ENCODE peak calls at places on chromosomes 11 and 22, in six cellular contexts. One of them, this sample, is unnamed.

GRCh38 chr11:20105427-20105826 is 54.8 kb downstream of the DBX1 start:
- DNase-seq in AG10803: no peak
- DNase-seq in AG04449: no peak
- DNase-seq in heart left ventricle: no peak
- DNase-seq in esophagus muscularis mucosa: no peak
- DNase-seq in kidney: no peak
- DNase-seq in this sample: no peak

GRCh38 chr22:17832665-17833064 is 58.4 kb upstream of the BID start:
- DNase-seq in kidney: no peak
- DNase-seq in esophagus muscularis mucosa: no peak
- DNase-seq in AG04449: no peak
- DNase-seq in AG10803: no peak
- DNase-seq in heart left ventricle: no peak
- DNase-seq in this sample: no peak

GRCh38 chr22:43867839-43868652 is 5.7 kb upstream of the SULT4A1 start:
- DNase-seq in esophagus muscularis mucosa: no peak
- DNase-seq in AG10803: peak; percentile 50
- DNase-seq in kidney: peak; percentile 83
- DNase-seq in heart left ventricle: peak; percentile 50
- DNase-seq in AG04449: no peak
- DNase-seq in this sample: peak; percentile 70

GRCh38 chr11:120079750-120080610 is 57.9 kb downstream of the TRIM29 start:
- DNase-seq in heart left ventricle: no peak
- DNase-seq in AG04449: no peak
- DNase-seq in kidney: no peak
- DNase-seq in AG10803: no peak
- DNase-seq in esophagus muscularis mucosa: no peak
- DNase-seq in this sample: no peak

GRCh38 chr11:128530119-128531091 is 57.0 kb downstream of the ETS1 start:
- DNase-seq in esophagus muscularis mucosa: peak; percentile 91
- DNase-seq in kidney: no peak
- DNase-seq in AG10803: peak; percentile 97
- DNase-seq in AG04449: peak; percentile 84
- DNase-seq in heart left ventricle: no peak
- DNase-seq in this sample: peak; percentile 92

GRCh38 chr11:74204692-74205091 is 33.6 kb downstream of the PPME1 start:
- DNase-seq in kidney: no peak
- DNase-seq in heart left ventricle: no peak
- DNase-seq in AG10803: no peak
- DNase-seq in esophagus muscularis mucosa: no peak
- DNase-seq in AG04449: no peak
- DNase-seq in this sample: peak; percentile 57

GRCh38 chr11:70060611-70061293 is 17.4 kb upstream of the ANO1 start:
- DNase-seq in AG04449: no peak
- DNase-seq in esophagus muscularis mucosa: peak; percentile 77
- DNase-seq in kidney: no peak
- DNase-seq in AG10803: no peak
- DNase-seq in heart left ventricle: no peak
- DNase-seq in this sample: no peak

GRCh38 chr11:113674397-113674685 is 31.8 kb downstream of the TMPRSS5 start:
- DNase-seq in esophagus muscularis mucosa: no peak
- DNase-seq in AG10803: no peak
- DNase-seq in AG04449: no peak
- DNase-seq in heart left ventricle: no peak
- DNase-seq in kidney: no peak
- DNase-seq in this sample: no peak

GRCh38 chr11:69278091-69278867 is 15.7 kb upstream of the MYEOV start:
- DNase-seq in esophagus muscularis mucosa: no peak
- DNase-seq in heart left ventricle: no peak
- DNase-seq in AG10803: no peak
- DNase-seq in kidney: peak; percentile 90
- DNase-seq in AG04449: no peak
- DNase-seq in this sample: no peak

GRCh38 chr22:42856179-42856864 is 751 bp downstream of the ARFGAP3 start:
- DNase-seq in kidney: peak; percentile 90
- DNase-seq in esophagus muscularis mucosa: no peak
- DNase-seq in AG10803: peak; percentile 37
- DNase-seq in AG04449: no peak
- DNase-seq in heart left ventricle: peak; percentile 71
- DNase-seq in this sample: peak; percentile 62

GRCh38 chr22:46274381-46274780 is 6.6 kb downstream of the TTC38 start:
- DNase-seq in esophagus muscularis mucosa: no peak
- DNase-seq in heart left ventricle: no peak
- DNase-seq in AG10803: no peak
- DNase-seq in AG04449: no peak
- DNase-seq in kidney: no peak
- DNase-seq in this sample: no peak

GRCh38 chr11:119179983-119180382 is 5.3 kb upstream of the NHERF4 start:
- DNase-seq in AG04449: no peak
- DNase-seq in AG10803: no peak
- DNase-seq in heart left ventricle: no peak
- DNase-seq in kidney: no peak
- DNase-seq in esophagus muscularis mucosa: no peak
- DNase-seq in this sample: no peak

GRCh38 chr11:123478352-123478986 is 48.4 kb downstream of the GRAMD1B start:
- DNase-seq in AG10803: peak; percentile 83
- DNase-seq in AG04449: peak; percentile 41
- DNase-seq in heart left ventricle: peak; percentile 41
- DNase-seq in kidney: no peak
- DNase-seq in esophagus muscularis mucosa: no peak
- DNase-seq in this sample: peak; percentile 80

GRCh38 chr22:20399866-20400605 is 6.1 kb downstream of the ZNF74 start:
- DNase-seq in kidney: no peak
- DNase-seq in esophagus muscularis mucosa: no peak
- DNase-seq in AG10803: no peak
- DNase-seq in heart left ventricle: no peak
- DNase-seq in AG04449: no peak
- DNase-seq in this sample: no peak

GRCh38 chr11:118003021-118003423 is 16.8 kb downstream of the IL10RA start:
- DNase-seq in kidney: no peak
- DNase-seq in AG10803: no peak
- DNase-seq in AG04449: no peak
- DNase-seq in esophagus muscularis mucosa: no peak
- DNase-seq in heart left ventricle: no peak
- DNase-seq in this sample: no peak

GRCh38 chr11:45333506-45333971 is 47.4 kb upstream of the SYT13 start:
- DNase-seq in esophagus muscularis mucosa: peak; percentile 87
- DNase-seq in kidney: no peak
- DNase-seq in AG10803: peak; percentile 45
- DNase-seq in heart left ventricle: peak; percentile 36
- DNase-seq in AG04449: no peak
- DNase-seq in this sample: peak; percentile 76

GRCh38 chr22:39254789-39255298 is 10.1 kb upstream of the PDGFB start:
- DNase-seq in kidney: no peak
- DNase-seq in heart left ventricle: peak; percentile 71
- DNase-seq in esophagus muscularis mucosa: no peak
- DNase-seq in AG10803: peak; percentile 51
- DNase-seq in AG04449: peak; percentile 21
- DNase-seq in this sample: peak; percentile 45

GRCh38 chr11:111977141-111978027 is 40.2 kb downstream of the DIXDC1 start:
- DNase-seq in esophagus muscularis mucosa: no peak
- DNase-seq in heart left ventricle: peak; percentile 77
- DNase-seq in AG04449: no peak
- DNase-seq in AG10803: peak; percentile 34
- DNase-seq in kidney: peak; percentile 91
- DNase-seq in this sample: no peak

GRCh38 chr11:78514922-78515502 is 59.7 kb downstream of the NARS2 start:
- DNase-seq in kidney: no peak
- DNase-seq in heart left ventricle: no peak
- DNase-seq in esophagus muscularis mucosa: no peak
- DNase-seq in AG10803: no peak
- DNase-seq in AG04449: no peak
- DNase-seq in this sample: no peak

GRCh38 chr22:32281092-32281491 is 25.9 kb upstream of the SLC5A4 start:
- DNase-seq in kidney: no peak
- DNase-seq in esophagus muscularis mucosa: no peak
- DNase-seq in heart left ventricle: no peak
- DNase-seq in AG04449: no peak
- DNase-seq in AG10803: peak; percentile 15
- DNase-seq in this sample: no peak

GRCh38 chr11:128936546-128937275 is 6.0 kb downstream of the TP53AIP1 start:
- DNase-seq in heart left ventricle: no peak
- DNase-seq in AG04449: no peak
- DNase-seq in AG10803: no peak
- DNase-seq in esophagus muscularis mucosa: no peak
- DNase-seq in kidney: no peak
- DNase-seq in this sample: no peak

GRCh38 chr11:1515082-1516060 is 28.8 kb upstream of the MOB2 start:
- DNase-seq in esophagus muscularis mucosa: no peak
- DNase-seq in AG10803: peak; percentile 43
- DNase-seq in kidney: peak; percentile 91
- DNase-seq in AG04449: no peak
- DNase-seq in heart left ventricle: peak; percentile 80
- DNase-seq in this sample: peak; percentile 54

GRCh38 chr11:78957481-78958245 is 383.0 kb upstream of the NARS2 start:
- DNase-seq in esophagus muscularis mucosa: no peak
- DNase-seq in heart left ventricle: no peak
- DNase-seq in AG10803: no peak
- DNase-seq in AG04449: no peak
- DNase-seq in kidney: no peak
- DNase-seq in this sample: peak; percentile 79

GRCh38 chr11:3164540-3165151 is 464 bp downstream of the OSBPL5 start:
- DNase-seq in esophagus muscularis mucosa: no peak
- DNase-seq in AG04449: no peak
- DNase-seq in AG10803: no peak
- DNase-seq in heart left ventricle: peak; percentile 26
- DNase-seq in kidney: peak; percentile 74
- DNase-seq in this sample: no peak

GRCh38 chr11:3162410-3163240 is 2.5 kb downstream of the OSBPL5 start:
- DNase-seq in AG10803: no peak
- DNase-seq in AG04449: no peak
- DNase-seq in esophagus muscularis mucosa: no peak
- DNase-seq in kidney: peak; percentile 62
- DNase-seq in heart left ventricle: peak; percentile 16
- DNase-seq in this sample: no peak

GRCh38 chr11:3164138-3164539 is 971 bp downstream of the OSBPL5 start:
- DNase-seq in heart left ventricle: peak; percentile 33
- DNase-seq in AG04449: no peak
- DNase-seq in esophagus muscularis mucosa: no peak
- DNase-seq in kidney: peak; percentile 75
- DNase-seq in AG10803: no peak
- DNase-seq in this sample: peak; percentile 35

GRCh38 chr11:3161720-3162409 is 3.2 kb downstream of the OSBPL5 start:
- DNase-seq in AG10803: no peak
- DNase-seq in esophagus muscularis mucosa: no peak
- DNase-seq in heart left ventricle: no peak
- DNase-seq in kidney: peak; percentile 49
- DNase-seq in AG04449: no peak
- DNase-seq in this sample: no peak

GRCh38 chr11:3163241-3163981 is 1.7 kb downstream of the OSBPL5 start:
- DNase-seq in heart left ventricle: peak; percentile 17
- DNase-seq in kidney: peak; percentile 65
- DNase-seq in AG04449: no peak
- DNase-seq in AG10803: no peak
- DNase-seq in esophagus muscularis mucosa: no peak
- DNase-seq in this sample: no peak
- H3K4me3 ChIP-seq in heart left ventricle: peak overlapping the region; percentile 80
- H3K4me3 ChIP-seq in kidney: no peak overlapping the region
- H3K4me3 ChIP-seq in AG04449: peak overlapping the region; percentile 80
- H3K4me3 ChIP-seq in AG10803: peak overlapping the region; percentile 91
- H3K4me3 ChIP-seq in esophagus muscularis mucosa: peak overlapping the region; percentile 99
- H3K4me3 ChIP-seq in this sample: peak overlapping the region; percentile 75

DNA sequence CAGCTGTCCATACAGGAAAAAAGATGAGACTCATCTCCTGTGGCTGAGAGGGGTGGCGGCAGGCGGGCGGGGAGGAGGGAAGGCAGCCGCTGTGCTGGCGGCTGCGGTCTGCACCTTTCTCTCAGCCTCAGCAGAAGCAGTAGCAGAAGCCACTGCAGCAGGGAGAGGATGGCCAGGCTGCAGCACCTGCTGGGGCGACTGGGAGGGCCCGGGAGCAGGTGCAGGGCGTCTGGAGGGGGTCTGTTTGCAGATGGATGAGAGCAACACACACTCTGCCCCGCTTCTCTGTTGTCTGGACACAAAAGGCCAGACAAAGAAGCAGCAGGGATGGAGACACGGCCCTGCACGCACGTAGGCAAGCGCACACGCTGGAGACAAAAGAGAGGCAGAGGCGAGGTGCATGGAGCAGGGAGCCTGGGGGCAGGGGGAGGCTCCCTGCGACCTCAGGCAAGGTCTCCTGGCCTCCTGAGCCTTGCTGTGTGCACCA is 9.3 kb upstream of the MIAT start:
- DNase-seq in AG10803: no peak
- DNase-seq in heart left ventricle: no peak
- DNase-seq in AG04449: no peak
- DNase-seq in esophagus muscularis mucosa: no peak
- DNase-seq in kidney: no peak
- DNase-seq in this sample: no peak
- H3K4me3 ChIP-seq in AG10803: no peak overlapping the region
- H3K4me3 ChIP-seq in heart left ventricle: no peak overlapping the region
- H3K4me3 ChIP-seq in AG04449: no peak overlapping the region
- H3K4me3 ChIP-seq in esophagus muscularis mucosa: no peak overlapping the region
- H3K4me3 ChIP-seq in kidney: no peak overlapping the region
- H3K4me3 ChIP-seq in this sample: no peak overlapping the region

DNA sequence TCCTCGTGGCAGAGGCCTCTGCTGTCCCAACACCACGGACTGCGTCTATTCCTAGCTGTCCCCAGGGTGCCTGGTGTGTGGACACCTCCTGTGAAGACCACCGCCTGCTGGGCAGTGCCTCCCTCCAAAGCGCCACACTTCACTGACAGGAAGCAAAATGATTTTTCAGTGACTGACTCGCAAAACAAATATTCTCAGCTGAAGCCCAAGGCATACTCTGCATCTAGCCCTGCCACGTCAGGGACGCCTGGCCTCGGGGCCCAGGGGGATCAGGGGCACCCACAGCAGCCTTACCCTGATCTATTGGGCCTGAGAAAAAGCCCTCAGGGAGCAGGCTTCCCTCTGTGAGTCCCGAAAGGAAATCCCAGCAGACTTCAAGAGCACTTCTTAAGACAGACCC is 2.2 kb downstream of the BRD1 start:
- DNase-seq in AG04449: no peak
- DNase-seq in kidney: no peak
- DNase-seq in esophagus muscularis mucosa: no peak
- DNase-seq in heart left ventricle: no peak
- DNase-seq in AG10803: peak; percentile 31
- DNase-seq in this sample: peak; percentile 31
- H3K4me3 ChIP-seq in AG04449: peak overlapping the region; percentile 72
- H3K4me3 ChIP-seq in kidney: peak overlapping the region; percentile 36
- H3K4me3 ChIP-seq in esophagus muscularis mucosa: peak overlapping the region; percentile 92
- H3K4me3 ChIP-seq in heart left ventricle: peak overlapping the region; percentile 69
- H3K4me3 ChIP-seq in AG10803: peak overlapping the region; percentile 78
- H3K4me3 ChIP-seq in this sample: peak overlapping the region; percentile 78

GRCh38 chr22:35838849-35839646 is 121.4 kb downstream of the APOL5 start:
- DNase-seq in esophagus muscularis mucosa: no peak
- DNase-seq in AG04449: peak; percentile 33
- DNase-seq in heart left ventricle: no peak
- DNase-seq in kidney: no peak
- DNase-seq in AG10803: peak; percentile 77
- DNase-seq in this sample: peak; percentile 86

GRCh38 chr22:35837328-35837727 is 119.7 kb downstream of the APOL5 start:
- DNase-seq in esophagus muscularis mucosa: no peak
- DNase-seq in AG10803: no peak
- DNase-seq in kidney: no peak
- DNase-seq in AG04449: no peak
- DNase-seq in heart left ventricle: no peak
- DNase-seq in this sample: no peak

GRCh38 chr22:35835998-35836691 is 118.5 kb downstream of the APOL5 start:
- DNase-seq in esophagus muscularis mucosa: no peak
- DNase-seq in heart left ventricle: peak; percentile 58
- DNase-seq in kidney: no peak
- DNase-seq in AG10803: peak; percentile 92
- DNase-seq in AG04449: peak; percentile 45
- DNase-seq in this sample: peak; percentile 79

GRCh38 chr22:35834080-35834479 is 116.4 kb downstream of the APOL5 start:
- DNase-seq in kidney: no peak
- DNase-seq in AG04449: no peak
- DNase-seq in AG10803: no peak
- DNase-seq in esophagus muscularis mucosa: no peak
- DNase-seq in heart left ventricle: no peak
- DNase-seq in this sample: no peak

GRCh38 chr22:35835267-35835997 is 117.8 kb downstream of the APOL5 start:
- DNase-seq in esophagus muscularis mucosa: no peak
- DNase-seq in AG04449: no peak
- DNase-seq in kidney: no peak
- DNase-seq in AG10803: peak; percentile 51
- DNase-seq in heart left ventricle: no peak
- DNase-seq in this sample: peak; percentile 78
- H3K4me3 ChIP-seq in esophagus muscularis mucosa: peak overlapping the region; percentile 41
- H3K4me3 ChIP-seq in AG04449: peak overlapping the region; percentile 73
- H3K4me3 ChIP-seq in kidney: peak overlapping the region; percentile 54
- H3K4me3 ChIP-seq in AG10803: peak overlapping the region; percentile 65
- H3K4me3 ChIP-seq in heart left ventricle: peak overlapping the region; percentile 45
- H3K4me3 ChIP-seq in this sample: peak overlapping the region; percentile 64